ENCODE peak calls at places on chromosomes 13 and 19, in six cellular contexts. Q, Z, E, L, S and I are unnamed samples.
A peak's percentile ranks its signal among the peaks of the same experiment; 100 is the strongest.

GRCh38 chr13:36067619-36068456 is 63.3 kb downstream of the DCLK1 start:
- DNase-seq in S (no peak), E (no peak), L (no peak), Q (no peak), Z (no peak), I (no peak)

GRCh38 chr13:59865398-59865797 is 298.3 kb downstream of the DIAPH3 start:
- DNase-seq in E (no peak), L (no peak), Q (no peak), S (no peak), Z (no peak), I (no peak)

GRCh38 chr19:38090561-38090960 is 133.5 kb downstream of the DPF1 start:
- DNase-seq in E (no peak), Z (no peak), S (no peak), Q (no peak), L (no peak), I (no peak)

GRCh38 chr13:28474491-28475134 is 20.3 kb downstream of the FLT1 start:
- DNase-seq in S (no peak), Q (peak; percentile 65), Z (no peak), E (no peak), L (no peak), I (no peak)

GRCh38 chr13:28411859-28412353 is 83.0 kb downstream of the FLT1 start:
- DNase-seq in S (no peak), E (no peak), Q (peak; percentile 40), Z (no peak), L (no peak), I (no peak)

GRCh38 chr19:947707-948533 is 22.1 kb downstream of the ARID3A start:
- DNase-seq in S (no peak), L (no peak), Q (no peak), E (no peak), Z (no peak), I (no peak)

GRCh38 chr19:47315125-47315821 is 5.6 kb downstream of the C5AR1 start:
- DNase-seq in Z (peak; percentile 87), L (no peak), E (peak; percentile 98), S (no peak), Q (peak; percentile 99), I (no peak)

GRCh38 chr13:112876305-112877000 is 92.6 kb upstream of the MCF2L start:
- DNase-seq in L (no peak), E (no peak), Z (no peak), S (no peak), Q (no peak), I (no peak)

GRCh38 chr19:1864480-1865171 is 1.2 kb upstream of the KLF16 start:
- DNase-seq in Z (peak; percentile 72), L (no peak), Q (peak; percentile 46), S (peak; percentile 40), E (peak; percentile 77), I (peak; percentile 43)

GRCh38 chr19:8615813-8616596 is 5.5 kb upstream of the ADAMTS10 start:
- DNase-seq in Z (peak; percentile 95), E (peak; percentile 60), L (no peak), Q (peak; percentile 52), S (peak; percentile 14), I (peak; percentile 17)

GRCh38 chr19:46625731-46626130 is 842 bp upstream of the PTGIR start:
- DNase-seq in E (no peak), S (no peak), L (no peak), Z (no peak), Q (no peak), I (no peak)

GRCh38 chr13:24984134-24984533 is 111.8 kb upstream of the PABPC3 start:
- DNase-seq in L (no peak), E (no peak), S (no peak), Q (no peak), Z (no peak), I (no peak)

GRCh38 chr13:31528176-31528575 is 211.2 kb upstream of the RXFP2 start:
- DNase-seq in L (no peak), Z (no peak), E (no peak), Q (no peak), S (no peak), I (no peak)

GRCh38 chr13:89746554-89746953 is 1600.9 kb upstream of the MIR17HG start:
- DNase-seq in E (no peak), S (no peak), Z (no peak), Q (no peak), L (no peak), I (no peak)

GRCh38 chr19:17762505-17763229 is 11.4 kb downstream of the FCHO1 start:
- DNase-seq in Z (peak; percentile 72), S (no peak), E (peak; percentile 75), L (no peak), Q (peak; percentile 92), I (no peak)

GRCh38 chr13:79874396-79875360 is 393.7 kb downstream of the NDFIP2 start:
- DNase-seq in Q (peak; percentile 67), Z (no peak), E (peak; percentile 4), S (no peak), L (no peak), I (no peak)

GRCh38 chr13:99969934-99970760 is 1.4 kb downstream of the ZIC5 start:
- DNase-seq in L (no peak), S (no peak), Q (no peak), Z (no peak), E (no peak), I (no peak)

GRCh38 chr13:58134012-58134411 is 502.5 kb downstream of the PCDH17 start:
- DNase-seq in S (no peak), L (no peak), Q (no peak), Z (no peak), E (no peak), I (no peak)

GRCh38 chr13:109119886-109120285 is 490.5 kb downstream of the MYO16 start:
- DNase-seq in L (no peak), E (no peak), Z (peak; percentile 21), Q (no peak), S (no peak), I (no peak)

GRCh38 chr19:1816530-1817298 is 4.6 kb upstream of the ATP8B3 start:
- DNase-seq in E (no peak), Z (no peak), Q (no peak), L (no peak), S (no peak), I (no peak)